ENCODE peak calls at places on chromosome 22, in five cellular contexts. E is HCT116, F is GM12892, X is IMR-90, I is body of pancreas. Q is an unnamed sample.

GRCh38 chr22:35037089-35037488 is 28.9 kb upstream of the ISX start:
- DNase-seq in I (no peak), E (no peak), F (no peak), X (no peak), Q (no peak)

GRCh38 chr22:44237290-44237689 is 56.6 kb downstream of the PARVG start:
- DNase-seq in F (no peak), I (no peak), E (no peak), X (no peak), Q (no peak)

GRCh38 chr22:35594686-35595085 is 22.4 kb downstream of the MB start:
- DNase-seq in F (no peak), X (no peak), I (no peak), E (no peak), Q (no peak)

GRCh38 chr22:37105154-37105553 is 4.4 kb downstream of the TMPRSS6 start:
- DNase-seq in E (no peak), X (no peak), F (no peak), I (no peak), Q (no peak)

GRCh38 chr22:39715778-39716495 is 145.4 kb downstream of the CACNA1I start:
- DNase-seq in E (no peak), I (no peak), X (no peak), F (no peak), Q (no peak)

GRCh38 chr22:43825651-43826050 is 13.5 kb upstream of the EFCAB6 start:
- DNase-seq in F (no peak), I (no peak), X (no peak), E (no peak), Q (no peak)

GRCh38 chr22:38071421-38072321 is 12.3 kb downstream of the SLC16A8 start:
- DNase-seq in I (no peak), E (no peak), F (no peak), X (no peak), Q (no peak)

GRCh38 chr22:29109853-29110252 is 37.0 kb downstream of the KREMEN1 start:
- DNase-seq in E (no peak), I (no peak), F (no peak), X (peak), Q (no peak)

GRCh38 chr22:36387664-36387913 is 178 bp downstream of the MYH9 start:
- DNase-seq in F (no peak), I (no peak), E (no peak), X (no peak), Q (no peak)

GRCh38 chr22:42889290-42889689 is 32.2 kb upstream of the ARFGAP3 start:
- DNase-seq in I (no peak), F (peak), E (no peak), X (no peak), Q (peak)

GRCh38 chr22:19855504-19856409 is 1.1 kb upstream of the GNB1L start:
- DNase-seq in X (peak), F (no peak), I (peak), E (peak), Q (no peak)

GRCh38 chr22:25903294-25903693 is 161.3 kb downstream of the MYO18B start:
- DNase-seq in E (peak), F (no peak), I (no peak), X (no peak), Q (no peak)

GRCh38 chr22:21807545-21807944 is 59.9 kb downstream of the MAPK1 start:
- DNase-seq in F (no peak), E (no peak), I (no peak), X (peak), Q (no peak)

GRCh38 chr22:49212466-49212865 is 615.2 kb downstream of the BRD1 start:
- DNase-seq in F (no peak), E (no peak), I (peak), X (no peak), Q (no peak)

GRCh38 chr22:22030493-22031182 is 48.1 kb upstream of the TOP3B start:
- DNase-seq in I (no peak), E (no peak), F (peak), X (peak), Q (no peak)

GRCh38 chr22:29122041-29122440 is 49.2 kb downstream of the KREMEN1 start:
- DNase-seq in X (no peak), E (no peak), F (no peak), I (no peak), Q (no peak)

GRCh38 chr22:19821523-19822300 is 33.0 kb downstream of the GNB1L start:
- DNase-seq in E (no peak), X (no peak), I (peak), F (peak), Q (peak)

GRCh38 chr22:18023509-18024275 is 669 bp downstream of the MICAL3 start:
- DNase-seq in E (peak), I (peak), F (peak), X (peak), Q (peak)
- TF ChIP-seq POLR2A in E (no peak), I (peak), F (no peak), X (no peak), Q (no peak)

GRCh38 chr22:18077639-18078328 is at the start of gene PEX26:
- DNase-seq in F (peak), E (peak), I (peak), X (peak), Q (peak)
- TF ChIP-seq POLR2A in F (peak), E (no peak), I (peak), X (no peak), Q (peak)

GRCh38 chr22:46070722-46071450 is 79.4 kb upstream of the PPARA start:
- DNase-seq in I (peak), F (peak), E (no peak), X (peak), Q (no peak)
- TF ChIP-seq POLR2A in I (peak), F (no peak), E (no peak), X (no peak), Q (no peak)

DNA sequence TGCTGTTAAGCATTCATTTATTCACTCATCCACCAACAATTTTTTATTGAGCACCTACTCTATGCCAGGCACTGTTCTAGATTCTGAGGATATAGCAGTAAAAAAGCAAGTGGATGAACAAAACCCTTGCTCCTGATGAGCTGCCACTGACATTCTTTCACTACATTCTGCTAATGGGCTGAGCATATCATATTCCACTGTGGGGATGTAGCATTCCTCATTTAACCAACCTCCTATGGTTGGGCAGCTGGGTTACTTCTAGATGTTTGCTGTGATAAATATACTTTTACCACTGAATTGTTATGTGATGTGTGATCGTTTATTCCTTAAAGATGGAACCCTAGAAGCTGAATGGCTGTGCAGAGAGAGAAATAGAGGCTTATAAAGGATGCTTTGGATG is 176.9 kb downstream of the MN1 start:
- DNase-seq in I (no peak), E (no peak), F (no peak), X (no peak), Q (no peak)
- TF ChIP-seq POLR2A in I (no peak), E (no peak), F (no peak), X (no peak), Q (no peak)

DNA sequence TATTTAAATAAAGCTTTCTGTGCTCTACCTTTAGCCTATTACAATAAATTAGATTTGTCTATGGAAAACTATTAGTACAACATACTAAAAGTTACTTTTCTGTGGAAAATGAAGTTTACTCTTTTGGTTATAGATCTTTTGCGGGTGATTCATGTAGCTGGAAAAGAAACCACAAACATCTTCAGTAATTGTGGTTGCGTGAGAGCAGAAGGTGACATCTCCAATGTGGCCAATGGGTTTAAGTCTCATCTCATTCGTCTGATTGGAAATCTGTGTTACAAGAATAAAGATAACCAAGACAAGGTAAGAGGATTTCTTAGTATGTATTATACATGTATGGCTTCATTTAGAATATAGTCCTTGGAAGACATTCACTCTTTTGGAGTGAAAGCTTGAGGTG is 68.6 kb downstream of the ATXN10 start:
- DNase-seq in I (no peak), X (peak), F (no peak), E (no peak), Q (no peak)
- TF ChIP-seq POLR2A in I (no peak), X (no peak), F (no peak), E (no peak), Q (no peak)

DNA sequence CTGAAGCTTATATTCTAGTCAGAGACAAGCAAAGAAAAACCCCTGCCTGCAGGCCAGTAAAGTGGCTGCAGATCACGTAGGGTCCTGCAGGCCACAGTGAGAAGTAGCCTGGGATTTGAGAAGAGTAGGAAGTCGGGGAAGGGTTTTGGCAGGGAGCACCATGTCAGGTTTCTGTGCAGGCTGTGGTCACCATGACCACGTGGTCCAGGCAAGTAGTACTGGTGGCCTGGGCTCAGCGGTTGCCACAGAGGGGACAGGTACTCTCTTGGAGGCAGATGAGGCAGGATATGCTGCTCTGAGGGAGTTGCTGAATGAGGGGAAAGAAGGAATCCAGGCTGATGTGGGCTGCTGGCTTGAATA is 46.6 kb downstream of the PISD start:
- DNase-seq in F (no peak), E (no peak), I (no peak), X (no peak), Q (no peak)
- TF ChIP-seq POLR2A in F (no peak), E (no peak), I (no peak), X (no peak), Q (no peak)

DNA sequence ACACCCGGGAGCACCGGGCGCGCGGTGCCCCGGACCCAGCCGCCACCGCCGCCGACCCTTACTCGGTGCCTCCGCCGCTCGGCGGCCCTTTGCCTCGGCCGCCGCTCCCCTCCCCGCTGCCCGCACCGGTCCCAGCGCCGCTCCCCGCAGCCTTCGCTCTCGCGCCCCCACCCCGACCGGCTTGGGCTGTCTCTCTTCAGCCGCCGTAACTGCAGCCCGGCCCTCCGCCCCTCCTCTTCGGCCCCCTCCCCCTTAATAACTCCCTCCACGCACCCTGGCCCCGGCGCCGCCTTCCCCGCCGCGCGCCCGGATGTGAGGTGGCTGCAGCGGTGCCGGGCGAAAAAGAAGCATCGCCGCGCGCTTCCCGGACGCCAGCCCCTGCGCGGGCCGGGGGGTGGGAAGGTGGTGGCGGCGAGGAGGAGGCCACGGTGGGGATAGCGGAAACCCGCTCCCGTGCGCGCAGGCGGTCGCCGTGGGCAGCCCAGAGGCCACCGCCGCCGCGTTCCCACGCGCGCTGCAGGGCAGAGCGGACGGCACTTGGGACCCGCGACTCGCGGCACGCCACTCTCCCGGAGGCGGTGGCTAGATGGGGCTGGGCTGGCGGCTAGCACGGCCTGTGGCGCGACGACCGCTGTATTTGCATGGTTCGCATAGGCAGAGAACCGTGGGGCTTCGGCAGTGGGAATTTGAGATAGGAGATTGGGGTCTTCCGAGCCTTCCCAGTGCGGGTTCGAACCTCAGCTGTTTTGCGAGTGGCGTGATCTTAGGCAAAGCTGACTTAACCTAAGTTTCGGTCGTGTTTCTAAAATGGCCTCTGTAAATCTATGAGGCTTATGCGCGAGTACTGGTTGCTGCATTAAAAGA is at the start of gene EIF4ENIF1:
- DNase-seq in E (peak), I (peak), X (peak), F (peak), Q (peak)
- TF ChIP-seq POLR2A in E (peak), I (peak), X (no peak), F (no peak), Q (no peak)

DNA sequence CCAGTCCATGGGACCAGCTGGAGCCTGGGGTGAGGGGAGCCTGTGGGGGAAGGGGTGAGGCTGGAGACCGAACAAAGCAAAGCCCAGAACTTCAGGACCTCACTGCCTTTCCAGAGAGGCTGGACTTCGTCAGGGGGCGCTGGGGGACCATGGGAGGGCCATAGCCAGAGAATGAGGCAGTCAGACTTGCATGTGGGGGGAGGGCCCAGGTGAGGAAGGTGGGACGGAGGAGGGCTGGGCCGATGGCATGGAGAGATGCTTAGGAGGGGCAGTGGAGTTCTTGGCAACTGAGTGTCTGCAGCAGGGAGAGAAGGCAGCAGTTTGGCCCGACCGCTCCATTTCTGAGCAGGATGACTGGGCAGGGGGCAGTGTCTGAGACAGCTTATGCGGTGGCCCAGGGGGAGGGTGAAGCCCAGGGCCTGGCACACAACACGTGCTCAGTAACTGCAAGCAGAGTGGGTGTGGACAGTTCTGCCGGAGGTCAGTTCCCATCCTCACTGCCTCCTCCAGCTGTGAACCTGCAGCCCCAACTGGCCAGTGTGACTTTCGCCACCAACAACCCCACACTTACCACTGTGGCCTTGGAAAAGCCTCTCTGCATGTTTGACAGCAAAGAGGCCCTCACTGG is 796 bp downstream of the UPK3A start:
- DNase-seq in F (no peak), X (no peak), E (no peak), I (no peak), Q (no peak)
- TF ChIP-seq POLR2A in F (no peak), X (no peak), E (no peak), I (no peak), Q (no peak)

Q was measured in GM12891.